ENCODE peak calls at places on chromosomes 16 and 17, in five cellular contexts. N, A, S, I and U are unnamed samples.

GRCh38 chr17:17523001-17523713 is 27.0 kb upstream of the RASD1 start:
- DNase-seq in N (no peak), A (no peak), S (peak), I (no peak), U (no peak)

GRCh38 chr16:29790949-29791844 is 646 bp downstream of the KIF22 start:
- DNase-seq in N (no peak), A (no peak), S (no peak), I (no peak), U (no peak)

GRCh38 chr16:10839271-10839661 is 20.7 kb upstream of the TVP23A start:
- DNase-seq in N (no peak), A (no peak), S (no peak), I (no peak), U (no peak)

GRCh38 chr17:40314557-40314953 is 5.6 kb downstream of the RARA start:
- DNase-seq in N (peak), A (peak), S (peak), I (peak), U (peak)

GRCh38 chr16:55501549-55502322 is 7.1 kb upstream of the LPCAT2 start:
- DNase-seq in N (no peak), A (no peak), S (no peak), I (no peak), U (no peak)

GRCh38 chr17:67575325-67575724 is 142.4 kb upstream of the NOL11 start:
- DNase-seq in N (no peak), A (no peak), S (no peak), I (no peak), U (no peak)

GRCh38 chr17:74635418-74635817 is 11.9 kb upstream of the CD300E start:
- DNase-seq in N (no peak), A (no peak), S (no peak), I (no peak), U (no peak)

GRCh38 chr17:65850486-65850885 is 289.0 kb upstream of the AXIN2 start:
- DNase-seq in N (peak), A (no peak), S (no peak), I (peak), U (peak)

GRCh38 chr16:62891-63290 is 9.3 kb downstream of the SNRNP25 start:
- DNase-seq in N (no peak), A (no peak), S (no peak), I (no peak), U (no peak)

GRCh38 chr16:73019456-73020362 is 28.2 kb downstream of the ZFHX3 start:
- DNase-seq in N (no peak), A (no peak), S (no peak), I (peak), U (no peak)

GRCh38 chr17:77610980-77611641 is 347.4 kb upstream of the TNRC6C start:
- DNase-seq in N (no peak), A (no peak), S (peak), I (no peak), U (peak)

GRCh38 chr16:19685176-19685575 is 32.9 kb downstream of the KNOP1 start:
- DNase-seq in N (no peak), A (no peak), S (no peak), I (no peak), U (no peak)

GRCh38 chr16:28258571-28258970 is 33.8 kb upstream of the SBK1 start:
- DNase-seq in N (no peak), A (peak), S (peak), I (no peak), U (no peak)

GRCh38 chr17:76480676-76481075 is 13.3 kb downstream of the AANAT start:
- DNase-seq in N (no peak), A (no peak), S (no peak), I (no peak), U (peak)

GRCh38 chr17:2090804-2091534 is 36.1 kb downstream of the HIC1 start:
- DNase-seq in N (peak), A (peak), S (peak), I (no peak), U (no peak)

GRCh38 chr17:30239089-30239462 is 3.6 kb upstream of the SLC6A4 start:
- DNase-seq in N (no peak), A (no peak), S (no peak), I (no peak), U (no peak)

GRCh38 chr16:20020976-20021375 is 52.7 kb downstream of the GPR139 start:
- DNase-seq in N (no peak), A (no peak), S (no peak), I (no peak), U (no peak)

GRCh38 chr17:68491864-68492263 is 20.4 kb upstream of the PRKAR1A start:
- DNase-seq in N (no peak), A (no peak), S (peak), I (no peak), U (no peak)

GRCh38 chr17:16923097-16923903 is 48.6 kb downstream of the TNFRSF13B start:
- DNase-seq in N (no peak), A (no peak), S (peak), I (no peak), U (no peak)

GRCh38 chr17:63838586-63839184 is 3.8 kb downstream of the SMARCD2 start:
- DNase-seq in N (peak), A (peak), S (peak), I (no peak), U (no peak)

GRCh38 chr17:61825448-61826137 is 37.7 kb downstream of the BRIP1 start:
- DNase-seq in N (no peak), A (no peak), S (no peak), I (no peak), U (no peak)
- TF ChIP-seq CTCF in N (no peak), A (no peak), S (no peak), I (no peak), U (no peak)

DNA sequence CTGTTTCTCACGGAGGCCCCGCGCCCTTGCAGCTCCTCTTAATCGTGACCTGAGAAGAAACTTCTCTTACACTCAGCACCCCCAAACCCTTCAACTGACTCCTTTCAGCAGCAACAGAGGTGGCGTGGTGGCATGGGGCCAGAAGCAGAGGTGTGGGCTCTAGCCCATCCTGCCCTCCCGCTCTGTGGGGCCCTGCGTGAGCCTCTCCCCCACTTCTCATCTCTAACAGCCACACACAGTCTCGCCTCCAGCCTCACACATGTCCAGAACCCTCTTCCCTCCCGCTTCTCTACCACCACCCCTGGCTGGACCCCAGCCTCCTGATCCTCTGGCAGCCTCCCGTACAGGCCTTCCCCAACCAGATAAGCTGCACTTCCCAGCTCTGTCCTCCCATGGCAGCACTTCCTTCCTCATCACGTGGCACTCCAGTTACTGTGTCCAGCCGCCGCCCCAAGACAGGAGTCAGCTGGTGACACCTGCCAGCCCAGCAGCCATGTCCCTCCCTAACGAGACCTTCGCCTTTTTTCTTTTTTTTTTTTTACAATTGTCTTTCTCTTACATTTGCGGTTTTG is 30.5 kb downstream of the NSMCE1 start:
- DNase-seq in N (no peak), A (peak), S (no peak), I (no peak), U (peak)
- TF ChIP-seq CTCF in N (no peak), A (no peak), S (no peak), I (no peak), U (no peak)

DNA sequence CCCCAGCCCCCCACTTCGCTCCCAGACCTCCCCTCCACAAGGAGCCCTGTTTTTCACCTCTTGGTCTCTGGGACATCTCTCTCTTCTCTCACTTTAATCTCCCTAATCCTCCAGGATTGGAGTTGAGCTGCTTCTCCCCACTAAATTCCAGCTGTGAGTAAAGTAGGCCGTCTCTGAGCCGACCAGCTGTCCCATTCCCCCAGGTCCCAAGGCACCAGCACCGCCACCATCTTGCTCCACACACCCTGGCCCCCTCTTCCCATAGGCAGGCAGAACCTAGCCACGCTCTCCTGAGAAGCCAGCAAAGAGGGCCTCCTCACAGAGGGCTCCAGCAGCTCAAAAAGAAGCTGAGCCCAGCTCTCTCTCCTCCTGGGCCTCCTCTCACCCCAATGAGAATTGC is 862 bp downstream of the DLG4 start:
- DNase-seq in N (no peak), A (no peak), S (peak), I (no peak), U (no peak)
- TF ChIP-seq CTCF in N (no peak), A (no peak), S (no peak), I (no peak), U (no peak)

GRCh38 chr16:22751685-22752084 is 62.3 kb upstream of the HS3ST2 start:
- DNase-seq in N (no peak), A (no peak), S (no peak), I (no peak), U (no peak)
- TF ChIP-seq CTCF in N (no peak), A (no peak), S (no peak), I (no peak), U (no peak)